ENCODE peak calls at places on chromosomes 3 and 15, in five cellular contexts. W, R, E, L and X are unnamed samples.

GRCh38 chr3:116005404-116005803 is 382.1 kb downstream of the GAP43 start:
- DNase-seq in W (no peak), R (no peak), E (no peak), L (no peak), X (no peak)

GRCh38 chr15:91031796-91032195 is 9.4 kb upstream of the VPS33B start:
- DNase-seq in W (no peak), R (no peak), E (no peak), L (no peak), X (no peak)

GRCh38 chr3:109275702-109276293 is 40.5 kb downstream of the DPPA2 start:
- DNase-seq in W (no peak), R (peak), E (peak), L (peak), X (peak)

GRCh38 chr3:129627350-129628168 is 21.1 kb upstream of the PLXND1 start:
- DNase-seq in W (peak), R (peak), E (no peak), L (peak), X (peak)

GRCh38 chr15:60899322-60899966 is 329.7 kb downstream of the RORA start:
- DNase-seq in W (peak), R (peak), E (no peak), L (no peak), X (no peak)

GRCh38 chr3:118818386-118818785 is 216.3 kb downstream of the IGSF11 start:
- DNase-seq in W (no peak), R (peak), E (no peak), L (no peak), X (no peak)

GRCh38 chr15:77075528-77075927 is 4.6 kb upstream of the TSPAN3 start:
- DNase-seq in W (no peak), R (peak), E (no peak), L (no peak), X (no peak)

GRCh38 chr15:56017920-56018319 is 24.5 kb upstream of the NEDD4 start:
- DNase-seq in W (no peak), R (peak), E (no peak), L (no peak), X (no peak)

GRCh38 chr15:57333487-57333886 is 42.8 kb upstream of the CGNL1 start:
- DNase-seq in W (no peak), R (no peak), E (no peak), L (no peak), X (no peak)

GRCh38 chr3:17481116-17481515 is 261.3 kb downstream of the TBC1D5 start:
- DNase-seq in W (no peak), R (no peak), E (no peak), L (no peak), X (no peak)

GRCh38 chr3:194806991-194807685 is 121.5 kb downstream of the FAM43A start:
- DNase-seq in W (no peak), R (no peak), E (no peak), L (no peak), X (no peak)

GRCh38 chr3:187987919-187988318 is 166.0 kb upstream of the LPP start:
- DNase-seq in W (no peak), R (no peak), E (no peak), L (no peak), X (no peak)

GRCh38 chr3:153385343-153385742 is 223.3 kb downstream of the RAP2B start:
- DNase-seq in W (no peak), R (no peak), E (no peak), L (no peak), X (no peak)

GRCh38 chr15:38454687-38455071 is 752 bp downstream of the FAM98B start:
- DNase-seq in W (no peak), R (peak), E (no peak), L (no peak), X (no peak)
- TF ChIP-seq SRF in W (no peak), R (no peak), E (no peak), L (no peak), X (no peak)

GRCh38 chr15:84598250-84598649 is 2.6 kb upstream of the ZSCAN2 start:
- DNase-seq in W (no peak), R (no peak), E (no peak), L (no peak), X (no peak)
- TF ChIP-seq SRF in W (no peak), R (no peak), E (no peak), L (no peak), X (no peak)

GRCh38 chr15:31867536-31868442 is 162.5 kb upstream of the CHRNA7 start:
- DNase-seq in W (peak), R (peak), E (peak), L (peak), X (peak)
- TF ChIP-seq SRF in W (no peak), R (no peak), E (no peak), L (no peak), X (no peak)

GRCh38 chr15:85024509-85025336 is 43.1 kb downstream of the PDE8A start:
- DNase-seq in W (no peak), R (peak), E (no peak), L (no peak), X (no peak)
- TF ChIP-seq SRF in W (no peak), R (no peak), E (no peak), L (no peak), X (no peak)

DNA sequence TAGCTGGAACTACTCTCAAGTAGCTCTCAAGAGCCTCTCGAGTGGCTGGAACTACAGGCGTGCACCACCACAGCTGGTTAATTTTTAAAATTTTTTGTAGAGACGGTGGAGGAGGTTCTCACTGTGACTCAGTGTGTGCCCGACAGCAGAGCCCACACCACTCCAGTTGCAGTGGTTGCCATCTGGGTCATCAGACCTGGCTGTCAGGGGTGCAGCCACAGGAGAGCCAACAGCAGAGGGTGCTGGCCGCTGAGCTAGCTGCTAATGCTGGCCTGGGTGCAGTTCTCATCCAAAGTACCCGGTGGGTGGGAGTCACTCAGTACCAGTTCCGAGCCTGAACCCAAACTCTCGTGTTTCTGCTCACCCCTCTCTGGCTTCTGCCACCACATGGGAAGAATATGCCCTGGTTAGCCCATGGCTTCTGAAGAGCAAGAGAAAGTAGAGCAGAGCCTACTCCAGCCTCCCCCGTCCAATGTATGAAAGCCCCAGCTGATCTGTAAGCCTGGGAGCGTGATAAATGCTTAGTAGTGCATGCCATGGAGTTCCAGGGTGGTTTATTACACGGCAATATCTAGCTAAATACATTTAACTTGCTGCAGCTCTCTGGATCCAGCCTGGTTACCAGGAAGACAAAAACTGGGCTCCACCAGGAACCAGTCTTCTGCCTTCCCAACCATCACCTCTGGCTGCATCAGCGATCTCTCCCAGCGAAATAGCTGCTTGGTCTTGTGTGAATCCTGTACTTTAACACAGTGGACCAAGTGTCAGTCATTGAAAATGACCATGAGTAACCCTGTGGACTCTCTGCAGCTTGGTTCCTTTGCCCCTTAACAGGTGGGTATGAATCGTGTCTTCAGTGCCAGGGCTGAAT is 17.1 kb downstream of the UMPS start:
- DNase-seq in W (no peak), R (no peak), E (no peak), L (no peak), X (no peak)
- TF ChIP-seq SRF in W (no peak), R (no peak), E (no peak), L (no peak), X (no peak)

DNA sequence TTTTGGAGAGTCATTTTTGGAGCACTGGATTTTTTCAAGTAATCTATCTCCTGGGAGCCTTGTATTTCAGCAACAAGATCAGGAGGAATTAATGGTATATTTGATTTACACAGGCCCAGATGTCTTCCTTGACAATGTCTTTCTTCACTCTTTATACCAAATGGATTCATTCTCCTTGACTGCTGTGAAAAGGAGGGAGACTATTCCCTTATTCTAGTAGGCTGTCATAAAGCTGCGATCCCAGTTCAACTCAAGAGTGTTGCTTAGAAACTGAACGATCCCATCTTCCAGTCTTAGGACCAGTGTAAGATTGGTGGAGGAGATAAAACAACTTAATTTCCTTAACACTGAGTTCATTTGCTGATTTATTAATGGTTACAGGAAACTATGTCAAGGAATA is 119.4 kb upstream of the ROBO1 start:
- DNase-seq in W (no peak), R (no peak), E (no peak), L (no peak), X (no peak)
- TF ChIP-seq SRF in W (no peak), R (no peak), E (no peak), L (no peak), X (no peak)

GRCh38 chr15:74378853-74379252 is 11.4 kb upstream of the CYP11A1 start:
- DNase-seq in W (no peak), R (no peak), E (no peak), L (no peak), X (no peak)

GRCh38 chr15:74382004-74382816 is 14.8 kb upstream of the CYP11A1 start:
- DNase-seq in W (no peak), R (peak), E (peak), L (peak), X (peak)

GRCh38 chr15:74381190-74381453 is 13.7 kb upstream of the CYP11A1 start:
- DNase-seq in W (no peak), R (no peak), E (no peak), L (no peak), X (no peak)

GRCh38 chr15:74381481-74381880 is 14.0 kb upstream of the CYP11A1 start:
- DNase-seq in W (no peak), R (no peak), E (no peak), L (no peak), X (no peak)

GRCh38 chr15:74380361-74381189 is 13.1 kb upstream of the CYP11A1 start:
- DNase-seq in W (no peak), R (no peak), E (no peak), L (no peak), X (no peak)
- TF ChIP-seq SRF in W (no peak), R (no peak), E (no peak), L (no peak), X (no peak)

GRCh38 chr3:155661730-155662129 is 83.1 kb downstream of the PLCH1 start:
- DNase-seq in W (no peak), R (no peak), E (no peak), L (no peak), X (no peak)

GRCh38 chr3:155661042-155661441 is 83.8 kb downstream of the PLCH1 start:
- DNase-seq in W (no peak), R (no peak), E (no peak), L (no peak), X (no peak)

GRCh38 chr3:155667988-155668387 is 76.9 kb downstream of the PLCH1 start:
- DNase-seq in W (no peak), R (peak), E (no peak), L (no peak), X (no peak)

GRCh38 chr3:155670320-155670719 is 74.6 kb downstream of the PLCH1 start:
- DNase-seq in W (no peak), R (no peak), E (no peak), L (no peak), X (no peak)

GRCh38 chr3:155664922-155665695 is 79.8 kb downstream of the PLCH1 start:
- DNase-seq in W (no peak), R (peak), E (no peak), L (no peak), X (peak)
- TF ChIP-seq SRF in W (no peak), R (no peak), E (no peak), L (no peak), X (no peak)

GRCh38 chr3:60096403-60096802 is 1046.6 kb upstream of the CFAP20DC start:
- DNase-seq in W (no peak), R (no peak), E (no peak), L (no peak), X (no peak)

GRCh38 chr3:60104045-60104444 is 1054.2 kb upstream of the CFAP20DC start:
- DNase-seq in W (no peak), R (no peak), E (no peak), L (no peak), X (no peak)

GRCh38 chr3:60107275-60107674 is 1057.5 kb upstream of the CFAP20DC start:
- DNase-seq in W (no peak), R (no peak), E (no peak), L (no peak), X (no peak)

GRCh38 chr3:60102154-60102553 is 1052.3 kb upstream of the CFAP20DC start:
- DNase-seq in W (no peak), R (no peak), E (no peak), L (no peak), X (no peak)

DNA sequence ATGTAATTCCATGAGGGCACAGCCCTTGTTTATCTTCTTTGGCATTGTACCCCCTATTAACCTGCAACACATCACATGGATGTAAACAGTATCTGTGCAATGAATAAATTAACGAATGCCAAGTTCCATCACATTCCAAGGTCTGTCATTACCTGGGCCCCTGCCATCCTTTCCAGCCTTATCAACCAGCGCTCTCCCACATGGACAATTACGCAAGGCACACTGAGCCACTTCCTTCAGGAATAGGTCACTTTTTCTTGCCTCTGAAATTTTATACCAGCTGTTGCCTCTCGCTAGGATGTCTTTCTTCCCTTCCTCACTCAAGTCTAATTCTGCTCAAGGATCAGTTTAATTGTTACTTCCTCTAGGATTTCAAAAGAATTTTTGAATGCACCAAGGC is 1051.8 kb upstream of the CFAP20DC start:
- DNase-seq in W (no peak), R (no peak), E (no peak), L (no peak), X (no peak)
- TF ChIP-seq SRF in W (no peak), R (no peak), E (no peak), L (no peak), X (no peak)

DNA sequence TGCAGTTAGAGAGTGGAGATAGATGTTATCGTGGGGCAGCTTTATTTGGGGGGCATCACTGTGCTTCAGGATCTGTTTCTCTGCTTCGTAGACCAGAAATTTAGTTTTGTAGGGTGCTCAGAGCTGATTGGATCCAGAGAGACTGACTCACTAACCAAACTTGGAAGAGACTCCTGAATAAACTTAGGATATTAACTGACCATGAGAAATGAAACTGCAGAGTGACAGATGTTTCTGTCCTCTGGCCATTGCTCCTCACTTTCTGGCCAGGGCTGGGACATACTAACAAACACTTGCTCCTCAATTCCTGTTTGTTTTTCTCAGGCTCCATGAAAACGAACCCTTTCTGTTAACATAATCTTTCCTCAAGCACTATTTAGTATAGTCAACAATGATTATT is 4.3 kb downstream of the ZNF592 start:
- DNase-seq in W (no peak), R (peak), E (no peak), L (no peak), X (no peak)
- TF ChIP-seq SRF in W (no peak), R (no peak), E (no peak), L (no peak), X (no peak)